ENCODE peak calls at places on chromosomes 13 and 19, in ten cellular contexts. Q, D, R, U, H, F, W, N, O and K are unnamed samples.

GRCh38 chr19:51507640-51508058 is 6.0 kb upstream of the SIGLEC12 start:
- DNase-seq in O (no peak), U (no peak), W (no peak), Q (no peak), H (no peak), N (no peak), F (no peak), D (no peak), R (no peak), K (no peak)

GRCh38 chr13:38635030-38635429 is 51.8 kb upstream of the FREM2 start:
- DNase-seq in Q (no peak), D (no peak), O (no peak), N (no peak), R (no peak), U (no peak), F (no peak), W (no peak), H (no peak), K (no peak)

GRCh38 chr13:52851153-52851962 is 2.9 kb upstream of the PCDH8 start:
- DNase-seq in W (peak), F (no peak), D (peak), N (peak), H (peak), O (peak), R (peak), U (no peak), Q (no peak), K (peak)

GRCh38 chr13:112957295-112957677 is 11.7 kb upstream of the MCF2L start:
- DNase-seq in W (no peak), F (no peak), N (no peak), D (no peak), H (no peak), U (no peak), R (no peak), O (no peak), Q (no peak), K (no peak)

GRCh38 chr13:19957320-19958118 is 1.0 kb upstream of the ZMYM2 start:
- DNase-seq in Q (peak), U (peak), N (peak), R (peak), H (peak), F (no peak), W (peak), O (peak), D (peak), K (peak)

GRCh38 chr19:16436780-16437179 is 35.0 kb downstream of the EPS15L1 start:
- DNase-seq in W (no peak), D (no peak), R (no peak), Q (no peak), U (no peak), H (no peak), N (no peak), O (no peak), F (no peak), K (no peak)

GRCh38 chr13:22018297-22019210 is 347.7 kb downstream of the FGF9 start:
- DNase-seq in R (no peak), F (no peak), W (no peak), U (no peak), H (no peak), O (no peak), N (no peak), Q (no peak), D (no peak), K (no peak)

GRCh38 chr13:30415430-30416030 is 6.8 kb upstream of the UBE2L5 start:
- DNase-seq in Q (no peak), D (no peak), R (no peak), O (no peak), H (peak), F (no peak), W (no peak), U (no peak), N (no peak), K (no peak)

GRCh38 chr13:40352807-40353562 is 313.5 kb downstream of the FOXO1 start:
- DNase-seq in H (no peak), Q (no peak), F (no peak), U (no peak), W (no peak), R (no peak), N (no peak), D (no peak), O (no peak), K (no peak)

GRCh38 chr13:93549326-93549855 is 322.8 kb downstream of the GPC6 start:
- DNase-seq in O (no peak), H (no peak), U (no peak), F (no peak), Q (no peak), R (no peak), W (no peak), D (no peak), N (no peak), K (no peak)

GRCh38 chr13:79581870-79582315 is 100.9 kb downstream of the NDFIP2 start:
- DNase-seq in W (peak), D (no peak), N (no peak), O (no peak), U (no peak), R (no peak), Q (no peak), F (no peak), H (peak), K (no peak)

GRCh38 chr19:1000095-1000494 is at the start of gene GRIN3B:
- DNase-seq in W (peak), D (peak), N (peak), R (peak), Q (no peak), U (peak), O (peak), F (no peak), H (peak), K (peak)

DNA sequence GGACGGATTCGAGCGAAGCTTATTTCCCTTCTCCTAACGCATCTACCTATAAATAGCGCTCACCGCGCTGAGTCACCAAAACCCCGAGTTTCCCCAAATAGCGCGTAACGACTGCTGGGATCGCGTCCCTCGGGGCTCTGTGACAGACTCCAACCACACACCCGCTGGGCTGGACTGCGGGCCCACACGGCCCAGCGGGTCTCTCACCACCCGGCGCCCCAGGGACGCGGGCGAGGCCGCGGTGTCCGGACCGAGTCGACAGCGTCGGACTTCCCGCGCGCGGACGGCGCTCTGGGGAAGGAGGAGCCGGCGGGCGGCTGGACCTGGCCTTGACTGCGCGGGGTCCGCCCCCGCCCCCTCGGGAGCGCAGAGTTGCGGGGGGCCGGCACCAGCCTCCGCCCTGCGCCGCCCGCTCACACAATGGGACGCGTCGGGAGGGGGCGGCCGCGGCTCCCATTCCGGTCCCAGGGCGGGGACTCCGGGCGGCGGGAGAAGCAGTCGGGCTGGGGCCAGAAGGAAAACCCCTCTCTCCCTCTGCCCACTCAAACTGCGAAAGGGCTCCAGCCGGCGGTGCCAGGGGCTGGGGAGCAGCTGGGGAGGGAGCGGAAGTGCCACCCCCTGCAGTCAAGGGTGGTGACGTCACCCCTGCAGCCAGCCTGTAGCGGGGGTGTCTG is 108.8 kb downstream of the KCNRG start:
- DNase-seq in O (peak), U (peak), F (peak), N (peak), R (peak), H (peak), D (peak), Q (peak), W (peak), K (peak)
- TF ChIP-seq CTCF in O (no peak), U (no peak), F (peak), N (no peak), R (peak), H (no peak), D (no peak), Q (no peak), W (no peak), K (no peak)

GRCh38 chr13:60288569-60288968 is 108.5 kb upstream of the TDRD3 start:
- DNase-seq in H (no peak), O (no peak), D (no peak), U (no peak), F (no peak), N (no peak), Q (no peak), R (no peak), W (no peak), K (no peak)
- TF ChIP-seq CTCF in H (no peak), O (no peak), D (no peak), U (no peak), F (no peak), N (no peak), Q (no peak), R (no peak), W (no peak), K (no peak)

GRCh38 chr19:13100031-13100588 is 2.5 kb downstream of the LYL1 start:
- DNase-seq in N (peak), D (no peak), W (no peak), R (no peak), F (no peak), Q (no peak), H (peak), U (peak), O (no peak), K (no peak)

GRCh38 chr19:13102416-13102665 is 317 bp downstream of the LYL1 start:
- DNase-seq in N (no peak), W (no peak), U (no peak), H (peak), Q (no peak), F (no peak), D (no peak), R (no peak), O (no peak), K (no peak)

GRCh38 chr19:13099073-13099999 is 3.3 kb downstream of the LYL1 start:
- DNase-seq in O (no peak), D (peak), R (peak), F (no peak), Q (no peak), N (peak), H (peak), U (no peak), W (peak), K (peak)

GRCh38 chr19:13101590-13102415 is 855 bp downstream of the LYL1 start:
- DNase-seq in N (no peak), O (no peak), W (no peak), U (no peak), Q (no peak), H (no peak), D (no peak), F (no peak), R (no peak), K (no peak)

GRCh38 chr19:13100871-13101589 is 1.6 kb downstream of the LYL1 start:
- DNase-seq in F (no peak), R (no peak), U (peak), D (no peak), N (no peak), Q (no peak), H (no peak), O (no peak), W (no peak), K (no peak)
- TF ChIP-seq CTCF in F (peak), R (peak), U (no peak), D (no peak), N (peak), Q (peak), H (peak), O (no peak), W (peak), K (no peak)

GRCh38 chr13:47594833-47595232 is 406.2 kb downstream of the SUCLA2 start:
- DNase-seq in R (no peak), W (peak), O (peak), N (no peak), H (no peak), U (peak), D (no peak), F (no peak), Q (no peak), K (peak)
- TF ChIP-seq CTCF in R (no peak), W (peak), O (peak), N (no peak), H (no peak), U (no peak), D (no peak), F (no peak), Q (no peak), K (no peak)

GRCh38 chr19:39125554-39126311 is at the start of gene PAK4:
- DNase-seq in D (peak), O (peak), W (peak), Q (peak), R (peak), U (peak), H (peak), N (peak), F (peak), K (peak)
- TF ChIP-seq CTCF in D (no peak), O (no peak), W (no peak), Q (no peak), R (no peak), U (no peak), H (no peak), N (no peak), F (no peak), K (no peak)

GRCh38 chr19:14478113-14478545 is 3.0 kb upstream of the PTGER1 start:
- DNase-seq in F (no peak), W (no peak), U (no peak), O (no peak), D (no peak), H (no peak), Q (no peak), N (no peak), R (no peak), K (no peak)
- TF ChIP-seq CTCF in F (no peak), W (no peak), U (no peak), O (no peak), D (no peak), H (no peak), Q (no peak), N (no peak), R (no peak), K (no peak)

GRCh38 chr19:7497292-7497691 is 8.5 kb upstream of the PEX11G start:
- DNase-seq in D (no peak), H (no peak), N (no peak), W (no peak), O (no peak), F (no peak), R (no peak), U (no peak), Q (no peak), K (peak)
- TF ChIP-seq CTCF in D (no peak), H (peak), N (peak), W (peak), O (no peak), F (peak), R (no peak), U (no peak), Q (no peak), K (no peak)

DNA sequence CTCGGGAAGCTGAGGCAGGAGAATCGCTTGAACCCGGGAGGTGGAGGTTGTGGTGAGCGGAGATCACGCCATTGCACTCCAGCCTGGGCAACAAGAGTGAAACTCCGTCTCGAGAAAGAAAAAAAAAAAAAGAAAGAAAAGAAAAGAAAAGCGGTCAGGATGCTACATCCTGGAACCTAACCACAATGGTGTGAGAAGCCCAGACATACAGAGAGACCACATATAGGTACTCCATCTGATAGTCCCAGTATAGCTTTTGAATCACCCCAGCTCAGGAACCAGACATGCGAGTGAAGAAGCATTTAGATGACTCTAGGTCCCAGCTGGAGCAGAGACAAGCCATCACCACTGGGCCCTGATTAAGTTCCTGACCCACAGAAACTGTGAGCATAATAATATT is 3.2 kb downstream of the IFNL1 start:
- DNase-seq in Q (no peak), D (no peak), U (no peak), O (peak), R (no peak), H (no peak), F (no peak), W (no peak), N (no peak), K (no peak)
- TF ChIP-seq CTCF in Q (no peak), D (no peak), U (no peak), O (no peak), R (no peak), H (no peak), F (no peak), W (no peak), N (no peak), K (no peak)

DNA sequence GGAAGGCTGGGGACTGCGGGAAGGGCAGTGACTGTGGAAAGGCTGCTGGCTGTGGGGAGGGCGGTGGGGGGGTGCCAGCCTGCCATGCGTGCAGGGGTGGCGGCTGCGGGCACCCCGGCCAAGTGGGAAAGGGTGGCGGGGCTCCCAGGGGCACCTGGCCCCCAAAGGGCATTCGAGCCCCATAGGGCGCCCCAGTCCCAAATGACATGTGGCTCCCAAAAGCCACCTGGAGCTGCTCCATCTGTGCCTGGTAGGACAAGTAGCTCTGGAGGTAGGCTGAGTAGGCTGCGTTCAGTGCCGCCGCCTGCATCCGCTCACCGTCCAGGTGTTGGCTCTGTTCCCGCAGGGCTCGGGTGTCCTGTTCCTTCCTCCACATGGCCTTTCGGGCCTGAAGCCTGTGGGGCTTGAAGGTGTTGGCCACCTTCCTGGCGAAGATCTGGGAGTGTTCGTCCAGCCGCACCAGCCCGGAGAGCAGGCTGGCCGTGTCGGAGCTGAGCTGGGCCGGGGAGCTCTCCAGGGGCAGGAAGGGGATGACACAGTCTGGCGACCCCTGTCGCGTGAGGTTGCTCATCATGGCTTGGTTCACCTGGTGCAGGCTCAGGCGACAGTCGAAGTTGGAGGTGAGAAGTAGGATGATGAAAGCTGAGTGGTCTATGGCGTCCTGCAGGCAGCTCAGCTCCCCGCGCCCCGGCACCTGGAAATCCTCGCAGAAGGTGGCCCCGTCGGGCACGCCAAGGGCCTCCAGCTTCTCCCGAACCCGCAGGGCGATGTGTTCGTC is 14.9 kb downstream of the TICAM1 start:
- DNase-seq in N (no peak), H (no peak), F (no peak), W (no peak), R (no peak), D (no peak), Q (no peak), O (no peak), U (no peak), K (no peak)
- TF ChIP-seq CTCF in N (no peak), H (no peak), F (no peak), W (no peak), R (no peak), D (no peak), Q (no peak), O (no peak), U (no peak), K (no peak)

GRCh38 chr13:44031555-44031954 is 151.9 kb downstream of the LACC1 start:
- DNase-seq in H (no peak), U (no peak), D (no peak), N (no peak), O (no peak), R (no peak), W (no peak), F (no peak), Q (no peak), K (no peak)
- TF ChIP-seq CTCF in H (no peak), U (no peak), D (no peak), N (no peak), O (no peak), R (no peak), W (no peak), F (no peak), Q (no peak), K (no peak)